ENCODE peak calls at places on chromosome 11, in seven cellular contexts. R is GM23248, V is heart left ventricle, O is pancreas, W is A549, S is fibroblast of lung, X is upper lobe of right lung. G is an unnamed sample.

GRCh38 chr11:95360382-95360781 is 129.4 kb upstream of the SESN3 start:
- DNase-seq in R (peak; percentile 45), V (no peak), O (no peak), W (no peak), S (no peak), X (no peak), G (no peak)

GRCh38 chr11:11842426-11843008 is 745 bp downstream of the USP47 start:
- DNase-seq in R (peak; percentile 91), V (peak; percentile 62), O (peak; percentile 28), W (peak; percentile 76), S (peak; percentile 92), X (no peak), G (peak; percentile 75)

GRCh38 chr11:27139742-27140141 is 99.1 kb downstream of the BBOX1 start:
- DNase-seq in R (no peak), V (no peak), O (no peak), W (no peak), S (peak; percentile 93), X (no peak), G (no peak)

GRCh38 chr11:84865257-84865656 is 761.9 kb downstream of the DLG2 start:
- DNase-seq in R (peak; percentile 31), V (no peak), O (no peak), W (no peak), S (no peak), X (no peak), G (no peak)

GRCh38 chr11:116193321-116194114 is 579.3 kb downstream of the BUD13 start:
- DNase-seq in R (peak; percentile 46), V (peak; percentile 40), O (peak; percentile 53), W (peak; percentile 2), S (peak; percentile 53), X (peak; percentile 92), G (peak; percentile 60)

GRCh38 chr11:124454552-124454951 is 9.1 kb upstream of the OR8B8 start:
- DNase-seq in R (no peak), V (no peak), O (no peak), W (no peak), S (no peak), X (no peak), G (no peak)

GRCh38 chr11:12587333-12587997 is 86.8 kb upstream of the TEAD1 start:
- DNase-seq in R (peak; percentile 73), V (no peak), O (no peak), W (no peak), S (peak; percentile 39), X (no peak), G (no peak)

GRCh38 chr11:12698049-12698448 is 23.8 kb downstream of the TEAD1 start:
- DNase-seq in R (no peak), V (no peak), O (no peak), W (no peak), S (no peak), X (no peak), G (no peak)

GRCh38 chr11:126415128-126415527 is 59.6 kb downstream of the ST3GAL4 start:
- DNase-seq in R (peak; percentile 48), V (peak; percentile 88), O (peak; percentile 27), W (no peak), S (peak; percentile 96), X (no peak), G (peak; percentile 78)

GRCh38 chr11:67352546-67353316 is 615 bp downstream of the POLD4 start:
- DNase-seq in R (peak; percentile 65), V (peak; percentile 70), O (peak; percentile 30), W (no peak), S (no peak), X (peak; percentile 69), G (peak; percentile 72)

GRCh38 chr11:88508808-88509581 is 171.5 kb upstream of the CTSC start:
- DNase-seq in R (peak; percentile 56), V (no peak), O (no peak), W (peak; percentile 10), S (peak; percentile 23), X (peak; percentile 73), G (peak; percentile 10)

GRCh38 chr11:124865902-124866851 is 945 bp downstream of the ROBO3 start:
- DNase-seq in R (peak; percentile 75), V (peak; percentile 31), O (no peak), W (no peak), S (peak; percentile 27), X (no peak), G (peak; percentile 31)

GRCh38 chr11:95084509-95084908 is 5.1 kb upstream of the ENDOD1 start:
- DNase-seq in R (peak; percentile 87), V (no peak), O (no peak), W (no peak), S (no peak), X (no peak), G (no peak)

GRCh38 chr11:111942826-111943225 is 5.7 kb downstream of the DIXDC1 start:
- DNase-seq in R (peak; percentile 97), V (no peak), O (no peak), W (no peak), S (peak; percentile 81), X (no peak), G (no peak)

GRCh38 chr11:1706634-1707400 is 9.8 kb downstream of the KRTAP5-6 start:
- DNase-seq in R (peak; percentile 17), V (peak; percentile 44), O (no peak), W (peak; percentile 67), S (no peak), X (no peak), G (no peak)

GRCh38 chr11:93329936-93330445 is 551 bp upstream of the DEUP1 start:
- DNase-seq in R (peak; percentile 4), V (no peak), O (no peak), W (no peak), S (peak; percentile 3), X (no peak), G (no peak)

GRCh38 chr11:65389294-65389980 is 3.0 kb downstream of the FRMD8 start:
- DNase-seq in R (peak; percentile 20), V (no peak), O (no peak), W (no peak), S (no peak), X (peak; percentile 63), G (no peak)
- H3K4me3 ChIP-seq in R (no peak overlapping the region), V (no peak overlapping the region), O (no peak overlapping the region), W (no peak overlapping the region), S (no peak overlapping the region), X (no peak overlapping the region), G (no peak overlapping the region)

GRCh38 chr11:117820516-117820915 is 4.0 kb downstream of the FXYD2 start:
- DNase-seq in R (no peak), V (no peak), O (no peak), W (no peak), S (no peak), X (no peak), G (no peak)
- H3K4me1 ChIP-seq in R (no peaks in the 10 kb centered on the region), V (peaks cover 67% of the 10 kb centered on the region), O (peaks cover 21% of the 10 kb centered on the region), W (peaks cover 42% of the 10 kb centered on the region), S (peaks cover 4% of the 10 kb centered on the region), X (peaks cover 61% of the 10 kb centered on the region), G (peaks cover 14% of the 10 kb centered on the region)

DNA sequence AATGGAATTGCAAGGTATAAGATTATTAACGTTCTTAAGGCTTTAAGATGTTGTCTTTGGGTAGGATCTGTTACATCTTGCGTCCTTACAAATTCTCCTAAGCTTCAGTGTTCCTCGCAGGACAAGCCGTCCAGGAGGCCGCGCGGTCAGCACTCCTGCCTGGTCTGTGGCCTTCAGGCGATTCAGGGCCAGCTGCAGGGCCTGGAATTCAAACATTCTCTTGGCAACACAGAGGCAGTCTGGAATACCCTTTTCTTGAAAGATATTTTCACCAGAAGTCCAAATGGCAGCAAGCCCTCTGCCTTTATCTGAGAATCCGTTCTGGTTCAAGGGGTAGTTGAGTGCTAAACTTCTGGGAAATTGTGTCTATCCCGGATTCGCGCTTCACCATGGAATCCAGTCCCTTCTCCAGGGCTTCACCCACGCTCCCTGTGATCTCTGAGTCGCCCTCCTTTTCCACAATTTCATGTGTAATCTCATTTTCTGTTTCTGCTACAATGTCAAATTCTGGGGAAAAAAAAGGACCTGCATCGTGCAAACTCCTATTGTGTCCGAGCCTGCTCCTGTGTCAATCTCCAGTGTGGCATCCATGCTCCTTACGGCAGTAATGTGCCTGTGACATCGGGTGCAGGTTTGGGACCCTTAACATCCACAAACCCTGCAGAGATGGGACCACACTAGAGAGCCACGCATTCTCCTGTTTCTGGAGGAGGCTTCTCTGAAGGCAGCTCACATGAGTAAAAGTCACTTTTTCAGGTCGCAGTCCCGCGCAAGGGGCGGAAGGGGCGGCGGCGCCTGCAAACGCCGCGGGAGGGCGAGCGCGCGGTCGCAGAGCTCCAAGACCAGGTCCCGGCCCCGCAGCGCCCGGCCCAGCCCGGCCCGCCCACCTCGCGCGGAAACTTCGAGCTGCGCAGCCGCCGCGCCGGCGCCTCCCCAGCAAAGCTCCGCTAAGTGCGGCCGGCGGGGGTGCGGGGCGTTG is 25.3 kb upstream of the SORL1 start:
- DNase-seq in R (peak; percentile 45), V (peak; percentile 49), O (peak; percentile 7), W (no peak), S (no peak), X (peak; percentile 77), G (peak; percentile 56)
- H3K4me3 ChIP-seq in R (peak overlapping the region; percentile 28), V (peak overlapping the region; percentile 45), O (no peak overlapping the region), W (peak overlapping the region; percentile 18), S (no peak overlapping the region), X (peak overlapping the region; percentile 28), G (no peak overlapping the region)

GRCh38 chr11:703515-703914 is 2.5 kb upstream of the EPS8L2 start:
- DNase-seq in R (no peak), V (no peak), O (no peak), W (no peak), S (no peak), X (no peak), G (no peak)

GRCh38 chr11:704799-705645 is 1.0 kb upstream of the EPS8L2 start:
- DNase-seq in R (no peak), V (no peak), O (peak; percentile 93), W (peak; percentile 79), S (no peak), X (peak; percentile 91), G (peak; percentile 87)

GRCh38 chr11:705646-706438 is at the start of gene EPS8L2:
- DNase-seq in R (peak; percentile 46), V (no peak), O (peak; percentile 70), W (peak; percentile 56), S (no peak), X (peak; percentile 89), G (peak; percentile 89)

GRCh38 chr11:702731-703461 is 3.1 kb upstream of the EPS8L2 start:
- DNase-seq in R (peak; percentile 61), V (peak; percentile 29), O (peak; percentile 73), W (no peak), S (no peak), X (peak; percentile 92), G (peak; percentile 77)

DNA sequence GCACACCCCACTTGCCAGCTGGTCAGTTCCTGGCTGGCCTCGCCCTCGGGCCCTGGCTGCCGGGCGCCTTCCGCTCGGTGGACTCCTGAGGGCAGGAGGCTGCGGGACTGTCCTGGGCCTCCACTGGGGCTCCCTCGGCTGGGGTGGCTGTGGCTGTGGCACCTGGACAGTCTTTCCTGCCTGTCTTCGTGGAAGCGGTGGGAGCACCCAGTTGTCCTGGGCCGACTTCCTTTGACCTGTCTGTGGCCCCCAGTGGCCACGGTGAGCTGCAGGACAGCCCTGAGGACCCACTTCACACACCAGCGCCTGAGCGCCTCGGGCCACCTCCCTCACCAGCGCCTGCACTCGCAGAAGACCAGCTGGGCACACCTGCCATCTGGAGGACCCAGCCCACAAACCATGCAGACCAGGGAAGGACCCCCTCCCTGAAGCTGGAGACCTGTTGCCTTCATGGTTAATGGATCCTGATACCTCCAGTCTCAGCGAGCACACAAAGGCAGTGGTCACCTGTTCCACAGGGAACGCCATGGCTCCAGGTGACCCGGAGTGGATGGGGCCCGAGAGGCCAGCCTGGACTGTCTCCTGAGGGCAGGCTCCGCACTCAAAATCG is 1.7 kb upstream of the EPS8L2 start:
- DNase-seq in R (no peak), V (no peak), O (peak; percentile 32), W (no peak), S (no peak), X (no peak), G (no peak)
- H3K4me1 ChIP-seq in R (peaks cover 12% of the 10 kb centered on the region), V (peaks cover 25% of the 10 kb centered on the region), O (peaks cover 42% of the 10 kb centered on the region), W (peaks cover 53% of the 10 kb centered on the region), S (peaks cover 11% of the 10 kb centered on the region), X (peaks cover 35% of the 10 kb centered on the region), G (peaks cover 23% of the 10 kb centered on the region)

G was measured in transverse colon.